ENCODE peak calls at places on chromosomes 12 and 14, in five cellular contexts. V is head of caudate nucleus, Q is AG09309, H is pancreas, N is germinal center. W is an unnamed sample.

GRCh38 chr14:73759183-73759713 is 45.1 kb upstream of the PNMA1 start:
- DNase-seq in H (peak; percentile 60), N (no peak), Q (no peak), V (peak; percentile 64), W (peak; percentile 62)

GRCh38 chr14:45252356-45253069 is 489 bp downstream of the MIS18BP1 start:
- DNase-seq in Q (no peak), N (no peak), V (no peak), H (no peak), W (peak; percentile 3)

GRCh38 chr14:54742492-54743350 is 159.9 kb downstream of the GCH1 start:
- DNase-seq in H (no peak), Q (no peak), N (no peak), V (no peak), W (no peak)

GRCh38 chr14:24409956-24410355 is 11.2 kb downstream of the NYNRIN start:
- DNase-seq in V (no peak), N (no peak), H (no peak), Q (no peak), W (no peak)

GRCh38 chr12:94621662-94622359 is 28.5 kb downstream of the TMCC3 start:
- DNase-seq in V (no peak), Q (no peak), H (no peak), N (peak; percentile 17), W (peak; percentile 36)

GRCh38 chr12:80442426-80443222 is 1.4 kb upstream of the PTPRQ start:
- DNase-seq in N (no peak), H (peak; percentile 4), Q (no peak), V (no peak), W (peak; percentile 35)

GRCh38 chr12:6225630-6226001 is 25.4 kb downstream of the CD9 start:
- DNase-seq in H (no peak), Q (no peak), N (no peak), V (no peak), W (no peak)

GRCh38 chr14:93430889-93431670 is at the start of gene UNC79:
- DNase-seq in Q (no peak), H (peak; percentile 81), V (peak; percentile 83), N (no peak), W (no peak)

GRCh38 chr14:100891051-100891450 is 12.5 kb downstream of the RTL1 start:
- DNase-seq in H (no peak), V (no peak), N (no peak), Q (no peak), W (no peak)

GRCh38 chr12:10310926-10311705 is 3.4 kb downstream of the KLRD1 start:
- DNase-seq in Q (no peak), H (no peak), N (no peak), V (no peak), W (no peak)

GRCh38 chr14:47590763-47591162 is 84.6 kb downstream of the MDGA2 start:
- DNase-seq in V (no peak), H (no peak), N (no peak), Q (no peak), W (no peak)

GRCh38 chr14:97058071-97058470 is 260.9 kb downstream of the VRK1 start:
- DNase-seq in N (no peak), H (no peak), Q (no peak), V (no peak), W (no peak)

GRCh38 chr12:91326043-91327027 is 143.7 kb upstream of the DCN start:
- DNase-seq in H (peak; percentile 9), V (no peak), Q (no peak), N (peak; percentile 39), W (peak; percentile 6)

GRCh38 chr14:89681086-89682018 is 264.3 kb upstream of the FOXN3 start:
- DNase-seq in Q (no peak), V (peak; percentile 55), N (no peak), H (no peak), W (no peak)

GRCh38 chr14:29521526-29522137 is 406.0 kb downstream of the PRKD1 start:
- DNase-seq in H (no peak), Q (no peak), V (no peak), N (no peak), W (peak; percentile 9)

GRCh38 chr12:91319071-91319760 is 136.6 kb upstream of the DCN start:
- DNase-seq in H (no peak), N (no peak), Q (no peak), V (no peak), W (no peak)